ENCODE peak calls at places on chromosomes 4 and X, in eight cellular contexts. Y is breast epithelium, C is GM12865, V is colonic mucosa, I is fibroblast of mammary gland, L is IMR-90, E is HCT116, G is cardiac fibroblast. J is an unnamed sample.

GRCh38 chr4:5963611-5964010 is 54.6 kb downstream of the C4orf50 start:
- DNase-seq in Y (no peak), C (no peak), E (no peak), I (no peak), G (no peak), L (no peak), V (no peak), J (no peak)

GRCh38 chr4:87014284-87014782 is 79.5 kb downstream of the AFF1 start:
- DNase-seq in C (no peak), V (no peak), E (no peak), G (peak; percentile 79), I (no peak), Y (no peak), L (peak; percentile 39), J (no peak)

GRCh38 chr4:13547563-13548041 is 3.3 kb upstream of the NKX3-2 start:
- DNase-seq in I (no peak), G (no peak), V (no peak), Y (no peak), C (peak; percentile 46), E (no peak), L (no peak), J (no peak)

GRCh38 chrX:45889471-45889870 is 655.8 kb downstream of the ZNF674 start:
- DNase-seq in I (peak; percentile 68), L (peak; percentile 6), Y (no peak), E (no peak), C (no peak), V (no peak), G (no peak), J (peak; percentile 22)

GRCh38 chrX:34300871-34301270 is 168.8 kb upstream of the FAM47A start:
- DNase-seq in V (peak; percentile 21), I (peak; percentile 58), G (peak; percentile 66), C (peak; percentile 43), Y (no peak), E (peak; percentile 0), L (peak; percentile 58), J (peak; percentile 66)

GRCh38 chrX:2632533-2633504 is 58.3 kb upstream of the CD99 start:
- DNase-seq in L (no peak), C (no peak), Y (no peak), G (no peak), I (no peak), V (no peak), E (no peak), J (peak; percentile 50)

GRCh38 chr4:101346312-101346561 is 1.1 kb downstream of the PPP3CA start:
- DNase-seq in L (no peak), E (no peak), Y (peak; percentile 23), I (no peak), V (peak; percentile 62), C (no peak), G (no peak), J (peak; percentile 18)

GRCh38 chrX:12349201-12349600 is 210.9 kb downstream of the FRMPD4 start:
- DNase-seq in C (no peak), Y (no peak), I (no peak), V (no peak), L (no peak), E (no peak), G (no peak), J (no peak)

GRCh38 chr4:91840359-91840758 is 463.4 kb upstream of the GRID2 start:
- DNase-seq in Y (no peak), E (no peak), L (no peak), V (no peak), G (no peak), C (no peak), I (no peak), J (no peak)

GRCh38 chr4:164706675-164707074 is 47.3 kb upstream of the SMIM31 start:
- DNase-seq in L (no peak), V (no peak), E (no peak), C (no peak), I (no peak), G (no peak), Y (no peak), J (no peak)

GRCh38 chr4:74320559-74321118 is 12.4 kb downstream of the EPGN start:
- DNase-seq in E (peak; percentile 98), C (peak; percentile 60), I (peak; percentile 69), Y (peak; percentile 55), G (peak; percentile 75), V (peak; percentile 50), L (peak; percentile 55), J (peak; percentile 96)
- TF ChIP-seq CTCF in E (peak; percentile 71), C (peak; percentile 38), I (peak; percentile 59), Y (no peak), G (peak; percentile 62), V (peak; percentile 50), L (peak; percentile 74), J (peak; percentile 65)

GRCh38 chr4:10106421-10107039 is 10.1 kb downstream of the WDR1 start:
- DNase-seq in Y (peak; percentile 86), C (peak; percentile 31), I (peak; percentile 97), L (peak; percentile 97), G (peak; percentile 94), E (peak; percentile 62), V (peak; percentile 58), J (peak; percentile 97)

GRCh38 chr4:10107111-10108091 is 9.2 kb downstream of the WDR1 start:
- DNase-seq in I (no peak), V (no peak), G (peak; percentile 44), C (no peak), L (peak; percentile 28), Y (no peak), E (no peak), J (peak; percentile 56)

GRCh38 chr4:10104991-10105276 is 11.7 kb downstream of the WDR1 start:
- DNase-seq in L (no peak), C (no peak), G (no peak), Y (no peak), V (no peak), I (no peak), E (no peak), J (no peak)

GRCh38 chr4:10105421-10105820 is 11.2 kb downstream of the WDR1 start:
- DNase-seq in V (no peak), L (no peak), C (no peak), Y (no peak), E (no peak), G (no peak), I (no peak), J (peak; percentile 47)

DNA sequence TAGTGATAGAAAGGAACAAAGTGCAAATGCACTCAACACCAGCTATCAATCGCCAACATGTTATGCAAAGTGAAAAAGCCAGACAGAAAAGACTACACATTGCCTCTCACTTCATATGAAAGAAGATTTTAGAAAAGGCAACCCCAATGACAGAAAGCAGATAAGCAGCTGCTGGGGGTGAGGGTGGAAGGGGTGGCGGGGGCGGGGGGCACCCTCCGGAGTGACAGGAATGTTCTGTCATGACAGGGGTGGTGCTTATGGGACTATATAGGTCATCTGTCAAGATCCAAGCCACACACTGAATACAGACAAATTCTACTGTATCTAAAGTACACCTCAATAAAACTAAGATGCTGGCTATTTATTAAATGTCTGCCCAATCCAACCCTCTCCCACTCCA is 10.7 kb downstream of the WDR1 start:
- DNase-seq in C (no peak), L (no peak), V (no peak), E (no peak), G (no peak), I (no peak), Y (no peak), J (no peak)
- H3K4me3 ChIP-seq in C (no peak overlapping the region), L (peak overlapping the region; percentile 8), V (no peak overlapping the region), E (no peak overlapping the region), G (peak overlapping the region; percentile 39), I (peak overlapping the region; percentile 26), Y (peak overlapping the region; percentile 16), J (no peak overlapping the region)

GRCh38 chr4:94277539-94277938 is 65.1 kb downstream of the HPGDS start:
- DNase-seq in L (peak; percentile 66), E (no peak), G (no peak), I (no peak), C (no peak), Y (no peak), V (no peak), J (no peak)
- TF ChIP-seq CTCF in L (no peak), E (no peak), G (no peak), I (no peak), C (no peak), Y (no peak), V (no peak), J (no peak)

GRCh38 chr4:84481077-84481878 is 17.8 kb downstream of the NKX6-1 start:
- DNase-seq in C (no peak), G (no peak), I (no peak), L (no peak), V (no peak), E (no peak), Y (no peak), J (no peak)

GRCh38 chr4:84481879-84482245 is 17.2 kb downstream of the NKX6-1 start:
- DNase-seq in E (no peak), I (no peak), C (no peak), L (no peak), G (no peak), V (no peak), Y (no peak), J (no peak)

GRCh38 chr4:84483738-84484137 is 15.4 kb downstream of the NKX6-1 start:
- DNase-seq in I (no peak), E (no peak), Y (no peak), L (no peak), C (no peak), V (no peak), G (no peak), J (no peak)

GRCh38 chr4:84484274-84484673 is 14.8 kb downstream of the NKX6-1 start:
- DNase-seq in G (no peak), I (no peak), E (no peak), V (no peak), C (no peak), L (no peak), Y (no peak), J (no peak)

GRCh38 chr4:84482564-84483563 is 16.2 kb downstream of the NKX6-1 start:
- DNase-seq in Y (no peak), I (peak; percentile 36), L (no peak), V (peak; percentile 72), E (no peak), G (peak; percentile 12), C (no peak), J (peak; percentile 58)
- H3K4me3 ChIP-seq in Y (peak overlapping the region; percentile 23), I (peak overlapping the region; percentile 1), L (no peak overlapping the region), V (peak overlapping the region; percentile 33), E (no peak overlapping the region), G (no peak overlapping the region), C (no peak overlapping the region), J (no peak overlapping the region)

GRCh38 chr4:76881375-76881774 is 16.6 kb downstream of the SOWAHB start:
- DNase-seq in L (no peak), C (no peak), E (no peak), V (peak; percentile 85), I (no peak), Y (no peak), G (no peak), J (peak; percentile 97)
- TF ChIP-seq CTCF in L (no peak), C (no peak), E (no peak), V (no peak), I (no peak), Y (no peak), G (no peak), J (no peak)

DNA sequence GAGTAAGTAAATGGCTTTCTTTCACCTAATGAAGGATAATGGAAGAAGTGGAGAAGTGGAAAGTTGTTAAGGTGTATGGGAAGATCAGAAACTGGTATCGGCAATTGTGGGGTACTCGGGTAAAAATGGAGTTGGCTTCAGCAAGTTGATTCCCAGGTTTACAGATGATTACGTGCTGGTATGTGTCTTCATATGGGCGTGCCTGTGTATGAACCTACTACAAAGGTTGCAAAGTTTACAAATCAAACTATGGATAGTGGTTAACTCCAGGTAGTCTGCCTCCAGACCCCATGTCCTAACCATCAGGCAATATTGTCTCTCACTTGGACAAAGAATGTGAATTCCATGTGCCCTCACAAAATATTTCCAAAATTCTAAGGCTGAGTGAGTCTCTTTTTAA is 778 bp downstream of the TLR3 start:
- DNase-seq in Y (no peak), C (no peak), E (no peak), L (no peak), G (no peak), I (no peak), V (peak; percentile 26), J (no peak)
- H3K4me3 ChIP-seq in Y (peak overlapping the region; percentile 59), C (no peak overlapping the region), E (no peak overlapping the region), L (no peak overlapping the region), G (peak overlapping the region; percentile 47), I (peak overlapping the region; percentile 0), V (peak overlapping the region; percentile 36), J (peak overlapping the region; percentile 50)

GRCh38 chrX:15382809-15383208 is 1.4 kb downstream of the VEGFD start:
- DNase-seq in L (no peak), C (no peak), G (no peak), I (no peak), Y (no peak), E (no peak), V (no peak), J (no peak)
- TF ChIP-seq CTCF in L (peak; percentile 13), C (no peak), G (no peak), I (peak; percentile 20), Y (no peak), E (peak; percentile 36), V (no peak), J (no peak)

J was measured in epithelial cell of esophagus.